ENCODE peak calls at places on chromosomes 7 and 10, in seven cellular contexts. V is ELF-1; L is progenitor cell of endocrine pancreas; W is NCI-H1436; X is ACHN; F is T-helper 2 cell; M is activated CD4-positive, CD25-positive, alpha-beta regulatory T cell. S is an unnamed sample.

GRCh38 chr7:30886608-30887011 is 25.0 kb upstream of the AQP1 start:
- DNase-seq in V (no peak), L (no peak), W (no peak), X (no peak), F (no peak), M (no peak), S (no peak)

GRCh38 chr10:122648599-122649428 is 50.8 kb downstream of the C10orf120 start:
- DNase-seq in V (peak; percentile 87), L (peak; percentile 50), W (peak; percentile 49), X (peak; percentile 57), F (no peak), M (no peak), S (no peak)

GRCh38 chr10:95363303-95363912 is 72.6 kb upstream of the PDLIM1 start:
- DNase-seq in V (peak; percentile 30), L (peak; percentile 43), W (peak; percentile 64), X (peak; percentile 77), F (no peak), M (peak; percentile 5), S (peak; percentile 37)

GRCh38 chr7:103613655-103614642 is 167.9 kb upstream of the SLC26A5 start:
- DNase-seq in V (no peak), L (no peak), W (no peak), X (peak; percentile 46), F (no peak), M (no peak), S (no peak)

GRCh38 chr7:156155988-156156733 is 343.9 kb upstream of the SHH start:
- DNase-seq in V (no peak), L (no peak), W (no peak), X (no peak), F (no peak), M (no peak), S (no peak)

GRCh38 chr10:130493446-130494198 is 357.4 kb downstream of the GLRX3 start:
- DNase-seq in V (peak; percentile 81), L (no peak), W (no peak), X (no peak), F (no peak), M (no peak), S (no peak)

GRCh38 chr7:93228302-93228701 is 2.0 kb upstream of the HEPACAM2 start:
- DNase-seq in V (no peak), L (no peak), W (peak; percentile 68), X (peak; percentile 79), F (no peak), M (peak; percentile 1), S (peak; percentile 28)

GRCh38 chr7:102040569-102040968 is 223.1 kb downstream of the CUX1 start:
- DNase-seq in V (no peak), L (no peak), W (no peak), X (no peak), F (no peak), M (no peak), S (no peak)

GRCh38 chr7:108045154-108045553 is 42.2 kb upstream of the LAMB1 start:
- DNase-seq in V (no peak), L (no peak), W (no peak), X (no peak), F (no peak), M (no peak), S (no peak)

GRCh38 chr10:76117949-76118348 is 686.5 kb downstream of the LRMDA start:
- DNase-seq in V (no peak), L (no peak), W (no peak), X (no peak), F (no peak), M (no peak), S (no peak)

GRCh38 chr7:34059551-34059840 is 154.2 kb downstream of the BMPER start:
- DNase-seq in V (no peak), L (no peak), W (no peak), X (no peak), F (no peak), M (no peak), S (no peak)

GRCh38 chr10:69907517-69907916 is 105.8 kb downstream of the COL13A1 start:
- DNase-seq in V (no peak), L (no peak), W (no peak), X (no peak), F (no peak), M (no peak), S (no peak)

GRCh38 chr10:96089670-96090462 is 40.2 kb upstream of the ZNF518A start:
- DNase-seq in V (peak; percentile 81), L (no peak), W (peak; percentile 91), X (peak; percentile 97), F (peak; percentile 83), M (peak; percentile 87), S (peak; percentile 96)

GRCh38 chr10:6365384-6365783 is 162.7 kb downstream of the PFKFB3 start:
- DNase-seq in V (no peak), L (no peak), W (no peak), X (no peak), F (no peak), M (no peak), S (no peak)

GRCh38 chr7:115600196-115600595 is 430.4 kb downstream of the TFEC start:
- DNase-seq in V (no peak), L (no peak), W (no peak), X (no peak), F (no peak), M (no peak), S (no peak)

GRCh38 chr10:29446327-29446726 is 157.5 kb downstream of the LYZL1 start:
- DNase-seq in V (no peak), L (no peak), W (no peak), X (no peak), F (no peak), M (no peak), S (no peak)

GRCh38 chr10:97138174-97138573 is 47.6 kb downstream of the SLIT1 start:
- DNase-seq in V (peak; percentile 27), L (no peak), W (no peak), X (peak; percentile 11), F (no peak), M (no peak), S (no peak)

GRCh38 chr10:132052124-132052523 is 13.6 kb upstream of the JAKMIP3 start:
- DNase-seq in V (no peak), L (no peak), W (no peak), X (no peak), F (no peak), M (no peak), S (no peak)

GRCh38 chr7:1850976-1851571 is 181.0 kb downstream of the ELFN1 start:
- DNase-seq in V (no peak), L (no peak), W (no peak), X (no peak), F (no peak), M (no peak), S (no peak)

GRCh38 chr7:90298145-90299038 is 22.7 kb downstream of the FAM237B start:
- DNase-seq in V (no peak), L (no peak), W (no peak), X (peak; percentile 74), F (no peak), M (no peak), S (no peak)

GRCh38 chr7:75953918-75954317 is 39.0 kb downstream of the POR start:
- DNase-seq in V (no peak), L (no peak), W (no peak), X (no peak), F (no peak), M (no peak), S (no peak)

GRCh38 chr10:13894412-13895093 is 307.8 kb downstream of the PRPF18 start:
- DNase-seq in V (peak; percentile 18), L (no peak), W (no peak), X (no peak), F (no peak), M (no peak), S (no peak)

GRCh38 chr7:922334-923107 is 32.0 kb downstream of the ADAP1 start:
- DNase-seq in V (no peak), L (no peak), W (no peak), X (no peak), F (no peak), M (no peak), S (peak; percentile 34)

GRCh38 chr10:68032113-68032512 is 43.0 kb downstream of the HERC4 start:
- DNase-seq in V (no peak), L (no peak), W (no peak), X (no peak), F (no peak), M (no peak), S (no peak)

GRCh38 chr10:32890444-32890843 is 67.6 kb downstream of the ITGB1 start:
- DNase-seq in V (no peak), L (no peak), W (no peak), X (no peak), F (no peak), M (no peak), S (no peak)

GRCh38 chr10:11874568-11875182 is 51.5 kb downstream of the PROSER2 start:
- DNase-seq in V (peak; percentile 99), L (peak; percentile 54), W (peak; percentile 6), X (no peak), F (no peak), M (no peak), S (no peak)

GRCh38 chr7:104933022-104933421 is 81.0 kb upstream of the KMT2E start:
- DNase-seq in V (no peak), L (no peak), W (no peak), X (no peak), F (no peak), M (no peak), S (no peak)

GRCh38 chr10:55146032-55146431 is 345.0 kb upstream of the PCDH15 start:
- DNase-seq in V (no peak), L (no peak), W (no peak), X (peak; percentile 83), F (no peak), M (no peak), S (no peak)

S was measured in GM06990.